ENCODE peak calls at places on chromosomes 2 and 18, in seven cellular contexts. C, E, W, Y, M, K and V are unnamed samples.

GRCh38 chr2:191913796-191914195 is 66.9 kb upstream of the CAVIN2 start:
- DNase-seq in C (no peak), E (no peak), W (no peak), Y (no peak), M (no peak), K (no peak), V (no peak)

GRCh38 chr2:7203056-7203467 is 285.9 kb downstream of the RNF144A start:
- DNase-seq in C (peak; percentile 7), E (peak; percentile 23), W (peak; percentile 7), Y (peak; percentile 86), M (peak; percentile 7), K (peak; percentile 25), V (peak; percentile 69)

GRCh38 chr2:162974771-162975170 is 136.2 kb upstream of the KCNH7 start:
- DNase-seq in C (no peak), E (no peak), W (no peak), Y (peak; percentile 86), M (no peak), K (no peak), V (no peak)

GRCh38 chr2:19099181-19099580 is 259.2 kb downstream of the OSR1 start:
- DNase-seq in C (no peak), E (no peak), W (no peak), Y (no peak), M (no peak), K (no peak), V (no peak)

GRCh38 chr18:44977856-44978255 is 297.2 kb downstream of the SETBP1 start:
- DNase-seq in C (no peak), E (no peak), W (no peak), Y (no peak), M (no peak), K (no peak), V (no peak)

GRCh38 chr2:192145496-192145895 is 49.2 kb downstream of the TMEFF2 start:
- DNase-seq in C (no peak), E (no peak), W (no peak), Y (no peak), M (no peak), K (no peak), V (no peak)

GRCh38 chr2:55431982-55432627 is 12.4 kb upstream of the CCDC88A start:
- DNase-seq in C (peak; percentile 6), E (peak; percentile 35), W (peak; percentile 69), Y (peak; percentile 37), M (no peak), K (no peak), V (no peak)

GRCh38 chr2:231463698-231464575 is at the start of gene NCL:
- DNase-seq in C (peak; percentile 85), E (peak; percentile 95), W (peak; percentile 95), Y (peak; percentile 24), M (peak; percentile 60), K (peak; percentile 90), V (peak; percentile 83)

GRCh38 chr18:10062292-10062940 is 148.6 kb downstream of the VAPA start:
- DNase-seq in C (no peak), E (no peak), W (no peak), Y (no peak), M (no peak), K (no peak), V (no peak)